ENCODE peak calls at places on chromosome 7, in seven cellular contexts. M is stimulated activated naive B cell treated with anti-CD40 and anti-IgM and Interleukin-4, amounts not matched to agents 10 μg/mL and 1 μg/mL and 100 μg/mL, for 72 hours; E is GM03348; F is right cardiac atrium; U is body of pancreas; C is SJSA1; Q is left cardiac atrium. L is an unnamed sample.

GRCh38 chr7:47991741-47992311 is 12.4 kb upstream of the HUS1 start:
- DNase-seq in M (peak), E (peak), F (peak), U (peak), C (no peak), Q (peak), L (peak)

GRCh38 chr7:146366938-146367337 is 250.3 kb downstream of the CNTNAP2 start:
- DNase-seq in M (no peak), E (peak), F (no peak), U (no peak), C (no peak), Q (no peak), L (no peak)

GRCh38 chr7:56206420-56206819 is 90.2 kb upstream of the NUPR2 start:
- DNase-seq in M (no peak), E (no peak), F (no peak), U (no peak), C (no peak), Q (no peak), L (no peak)

GRCh38 chr7:34133983-34134782 is 228.8 kb downstream of the BMPER start:
- DNase-seq in M (no peak), E (peak), F (peak), U (peak), C (peak), Q (peak), L (peak)

GRCh38 chr7:5462216-5462615 is 38.6 kb upstream of the TNRC18 start:
- DNase-seq in M (no peak), E (no peak), F (no peak), U (no peak), C (no peak), Q (no peak), L (no peak)

GRCh38 chr7:133582766-133583523 is 330.1 kb downstream of the EXOC4 start:
- DNase-seq in M (no peak), E (peak), F (no peak), U (no peak), C (peak), Q (no peak), L (no peak)

GRCh38 chr7:95718556-95719410 is 53.6 kb upstream of the DYNC1I1 start:
- DNase-seq in M (no peak), E (peak), F (no peak), U (no peak), C (peak), Q (no peak), L (no peak)

GRCh38 chr7:127189074-127189473 is 63.7 kb downstream of the GRM8 start:
- DNase-seq in M (no peak), E (no peak), F (no peak), U (no peak), C (peak), Q (no peak), L (no peak)

GRCh38 chr7:81234896-81235295 is 316.0 kb upstream of the SEMA3C start:
- DNase-seq in M (no peak), E (no peak), F (peak), U (no peak), C (no peak), Q (no peak), L (no peak)

GRCh38 chr7:113891828-113892227 is 27.0 kb downstream of the PPP1R3A start:
- DNase-seq in M (no peak), E (no peak), F (no peak), U (no peak), C (peak), Q (no peak), L (no peak)

GRCh38 chr7:91929463-91929862 is 11.2 kb upstream of the AKAP9 start:
- DNase-seq in M (no peak), E (no peak), F (no peak), U (no peak), C (no peak), Q (no peak), L (no peak)

GRCh38 chr7:112869111-112869774 is 79.0 kb upstream of the TMEM168 start:
- DNase-seq in M (no peak), E (no peak), F (peak), U (no peak), C (peak), Q (no peak), L (peak)

GRCh38 chr7:8418627-8419245 is 14.7 kb upstream of the NXPH1 start:
- DNase-seq in M (no peak), E (peak), F (no peak), U (peak), C (peak), Q (peak), L (peak)

GRCh38 chr7:132450188-132450587 is 126.1 kb downstream of the PLXNA4 start:
- DNase-seq in M (no peak), E (no peak), F (no peak), U (no peak), C (no peak), Q (no peak), L (no peak)

GRCh38 chr7:33421384-33421783 is 292.0 kb downstream of the BBS9 start:
- DNase-seq in M (no peak), E (peak), F (no peak), U (no peak), C (no peak), Q (no peak), L (no peak)

GRCh38 chr7:92717982-92718716 is 118.2 kb downstream of the CDK6 start:
- DNase-seq in M (peak), E (peak), F (peak), U (peak), C (peak), Q (peak), L (peak)

GRCh38 chr7:140003913-140004382 is 58.8 kb downstream of the PARP12 start:
- DNase-seq in M (peak), E (peak), F (no peak), U (peak), C (peak), Q (no peak), L (peak)

GRCh38 chr7:107659666-107660065 is 962 bp upstream of the SLC26A4 start:
- DNase-seq in M (peak), E (peak), F (no peak), U (no peak), C (no peak), Q (no peak), L (peak)